ENCODE peak calls at places on chromosomes 4 and X, in four cellular contexts. One of them, this sample, is unnamed.
A peak's percentile ranks its signal among the peaks of the same experiment; 100 is the strongest.

GRCh38 chr4:168480991-168481588 is 798 bp upstream of the DDX60L start:
- DNase-seq in A549: peak; percentile 72
- DNase-seq in ovary: no peak
- DNase-seq in stomach: no peak
- DNase-seq in this sample: peak; percentile 89

GRCh38 chr4:154082760-154083530 is 294.1 kb upstream of the SFRP2 start:
- DNase-seq in stomach: no peak
- DNase-seq in A549: peak; percentile 13
- DNase-seq in ovary: no peak
- DNase-seq in this sample: peak; percentile 32

GRCh38 chr4:77564231-77564630 is 41.4 kb upstream of the CXCL13 start:
- DNase-seq in ovary: no peak
- DNase-seq in A549: no peak
- DNase-seq in stomach: peak; percentile 80
- DNase-seq in this sample: no peak

GRCh38 chrX:72685018-72685417 is 29.1 kb downstream of the PHKA1 start:
- DNase-seq in ovary: no peak
- DNase-seq in stomach: no peak
- DNase-seq in A549: no peak
- DNase-seq in this sample: no peak

GRCh38 chrX:80648023-80648422 is 161.7 kb downstream of the BRWD3 start:
- DNase-seq in ovary: no peak
- DNase-seq in A549: peak; percentile 22
- DNase-seq in stomach: no peak
- DNase-seq in this sample: peak; percentile 4

GRCh38 chr4:66000500-66001117 is 330.3 kb upstream of the EPHA5 start:
- DNase-seq in A549: no peak
- DNase-seq in stomach: no peak
- DNase-seq in ovary: no peak
- DNase-seq in this sample: no peak

GRCh38 chr4:82948647-82949204 is 48.2 kb downstream of the THAP9 start:
- DNase-seq in A549: no peak
- DNase-seq in stomach: no peak
- DNase-seq in ovary: no peak
- DNase-seq in this sample: no peak

GRCh38 chr4:176443117-176443516 is 123.4 kb downstream of the SPCS3 start:
- DNase-seq in ovary: no peak
- DNase-seq in A549: peak; percentile 82
- DNase-seq in stomach: no peak
- DNase-seq in this sample: no peak

GRCh38 chr4:7242766-7243165 is 50.4 kb downstream of the SORCS2 start:
- DNase-seq in A549: no peak
- DNase-seq in ovary: no peak
- DNase-seq in stomach: no peak
- DNase-seq in this sample: no peak

GRCh38 chr4:108029321-108029720 is 39.6 kb downstream of the HADH start:
- DNase-seq in ovary: no peak
- DNase-seq in A549: no peak
- DNase-seq in stomach: no peak
- DNase-seq in this sample: no peak

GRCh38 chr4:184368731-184369130 is 105.6 kb downstream of the IRF2 start:
- DNase-seq in ovary: no peak
- DNase-seq in stomach: no peak
- DNase-seq in A549: no peak
- DNase-seq in this sample: no peak

GRCh38 chr4:186347743-186348142 is 81.8 kb downstream of the F11 start:
- DNase-seq in A549: no peak
- DNase-seq in stomach: no peak
- DNase-seq in ovary: no peak
- DNase-seq in this sample: no peak

GRCh38 chrX:67892391-67892790 is 348.6 kb downstream of the AR start:
- DNase-seq in stomach: no peak
- DNase-seq in A549: no peak
- DNase-seq in ovary: no peak
- DNase-seq in this sample: no peak

GRCh38 chrX:3585719-3586118 is 127.7 kb downstream of the PRKX start:
- DNase-seq in A549: no peak
- DNase-seq in stomach: no peak
- DNase-seq in ovary: no peak
- DNase-seq in this sample: no peak

GRCh38 chr4:146243141-146243882 is 29.0 kb downstream of the REELD1 start:
- DNase-seq in A549: peak; percentile 17
- DNase-seq in ovary: peak; percentile 45
- DNase-seq in stomach: no peak
- DNase-seq in this sample: peak; percentile 17

GRCh38 chrX:102966701-102967100 is 29.6 kb downstream of the RAB40AL start:
- DNase-seq in ovary: no peak
- DNase-seq in stomach: no peak
- DNase-seq in A549: no peak
- DNase-seq in this sample: no peak

GRCh38 chrX:74924449-74925209 is 623 bp downstream of the NEXMIF start:
- DNase-seq in ovary: peak; percentile 60
- DNase-seq in A549: peak; percentile 19
- DNase-seq in stomach: peak; percentile 59
- DNase-seq in this sample: peak; percentile 18

GRCh38 chr4:83208776-83209365 is 75.7 kb downstream of the COQ2 start:
- DNase-seq in ovary: no peak
- DNase-seq in A549: peak; percentile 61
- DNase-seq in stomach: no peak
- DNase-seq in this sample: no peak

GRCh38 chr4:173494013-173494970 is 35.7 kb downstream of the HAND2 start:
- DNase-seq in stomach: peak; percentile 65
- DNase-seq in ovary: peak; percentile 62
- DNase-seq in A549: peak; percentile 80
- DNase-seq in this sample: peak; percentile 70

GRCh38 chr4:104860227-104861123 is 286.2 kb upstream of the TET2 start:
- DNase-seq in stomach: peak; percentile 29
- DNase-seq in A549: peak; percentile 66
- DNase-seq in ovary: no peak
- DNase-seq in this sample: peak; percentile 49

GRCh38 chrX:37871626-37872302 is 24.4 kb upstream of the DYNLT3 start:
- DNase-seq in A549: peak; percentile 52
- DNase-seq in ovary: no peak
- DNase-seq in stomach: peak; percentile 29
- DNase-seq in this sample: peak; percentile 83

GRCh38 chr4:109609431-109609830 is 49.4 kb downstream of the MCUB start:
- DNase-seq in A549: no peak
- DNase-seq in ovary: no peak
- DNase-seq in stomach: no peak
- DNase-seq in this sample: no peak

GRCh38 chr4:159435561-159436023 is 332.7 kb downstream of the RAPGEF2 start:
- DNase-seq in ovary: no peak
- DNase-seq in A549: no peak
- DNase-seq in stomach: no peak
- DNase-seq in this sample: no peak

GRCh38 chrX:22660756-22661155 is 339.0 kb upstream of the DDX53 start:
- DNase-seq in stomach: no peak
- DNase-seq in ovary: no peak
- DNase-seq in A549: no peak
- DNase-seq in this sample: no peak

GRCh38 chr4:127747883-127748282 is 17.7 kb downstream of the SLC25A31 start:
- DNase-seq in A549: no peak
- DNase-seq in ovary: no peak
- DNase-seq in stomach: no peak
- DNase-seq in this sample: no peak

GRCh38 chrX:125394449-125394848 is 74.8 kb downstream of the TEX13C start:
- DNase-seq in A549: no peak
- DNase-seq in ovary: no peak
- DNase-seq in stomach: no peak
- DNase-seq in this sample: no peak

GRCh38 chr4:110208419-110208818 is 10.0 kb upstream of the ELOVL6 start:
- DNase-seq in stomach: no peak
- DNase-seq in A549: no peak
- DNase-seq in ovary: no peak
- DNase-seq in this sample: peak; percentile 15

GRCh38 chr4:143352052-143352451 is 15.4 kb downstream of the GAB1 start:
- DNase-seq in A549: no peak
- DNase-seq in stomach: no peak
- DNase-seq in ovary: no peak
- DNase-seq in this sample: peak; percentile 51

GRCh38 chr4:189035654-189036053 is 896.4 kb downstream of the TRIML1 start:
- DNase-seq in ovary: no peak
- DNase-seq in A549: no peak
- DNase-seq in stomach: no peak
- DNase-seq in this sample: no peak

GRCh38 chrX:109537324-109537665 is 651 bp downstream of the NXT2 start:
- DNase-seq in ovary: no peak
- DNase-seq in A549: peak; percentile 64
- DNase-seq in stomach: peak; percentile 49
- DNase-seq in this sample: no peak

GRCh38 chr4:84938316-84938715 is 28.2 kb downstream of the WDFY3 start:
- DNase-seq in stomach: no peak
- DNase-seq in A549: no peak
- DNase-seq in ovary: no peak
- DNase-seq in this sample: no peak

GRCh38 chrX:66676990-66677389 is 38.1 kb upstream of the EDA2R start:
- DNase-seq in A549: no peak
- DNase-seq in stomach: no peak
- DNase-seq in ovary: no peak
- DNase-seq in this sample: no peak

DNA sequence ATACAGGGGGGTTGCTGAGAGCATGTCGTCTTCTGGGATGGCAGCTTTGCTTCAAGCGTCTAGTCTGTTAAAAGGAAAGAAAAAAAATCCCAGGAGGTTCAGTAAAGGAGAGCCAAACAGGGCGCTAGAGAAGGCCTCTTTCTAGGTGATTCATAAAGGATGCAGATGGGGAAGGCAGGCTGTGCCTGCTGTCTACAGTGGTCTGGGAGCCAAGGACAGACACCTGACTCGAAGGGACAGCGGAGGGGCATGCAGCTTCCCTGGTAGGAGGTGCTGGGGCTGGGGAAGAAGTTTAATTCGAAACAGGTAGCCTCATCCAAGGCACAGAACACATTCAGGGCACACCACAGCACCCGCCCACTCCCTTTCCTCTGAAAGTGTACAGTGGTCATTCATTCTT is 19.9 kb downstream of the BCOR start:
- DNase-seq in A549: no peak
- DNase-seq in ovary: no peak
- DNase-seq in stomach: no peak
- DNase-seq in this sample: no peak
- TF ChIP-seq POLR2A in A549: no peak
- TF ChIP-seq POLR2A in ovary: no peak
- TF ChIP-seq POLR2A in stomach: no peak
- TF ChIP-seq POLR2A in this sample: no peak

DNA sequence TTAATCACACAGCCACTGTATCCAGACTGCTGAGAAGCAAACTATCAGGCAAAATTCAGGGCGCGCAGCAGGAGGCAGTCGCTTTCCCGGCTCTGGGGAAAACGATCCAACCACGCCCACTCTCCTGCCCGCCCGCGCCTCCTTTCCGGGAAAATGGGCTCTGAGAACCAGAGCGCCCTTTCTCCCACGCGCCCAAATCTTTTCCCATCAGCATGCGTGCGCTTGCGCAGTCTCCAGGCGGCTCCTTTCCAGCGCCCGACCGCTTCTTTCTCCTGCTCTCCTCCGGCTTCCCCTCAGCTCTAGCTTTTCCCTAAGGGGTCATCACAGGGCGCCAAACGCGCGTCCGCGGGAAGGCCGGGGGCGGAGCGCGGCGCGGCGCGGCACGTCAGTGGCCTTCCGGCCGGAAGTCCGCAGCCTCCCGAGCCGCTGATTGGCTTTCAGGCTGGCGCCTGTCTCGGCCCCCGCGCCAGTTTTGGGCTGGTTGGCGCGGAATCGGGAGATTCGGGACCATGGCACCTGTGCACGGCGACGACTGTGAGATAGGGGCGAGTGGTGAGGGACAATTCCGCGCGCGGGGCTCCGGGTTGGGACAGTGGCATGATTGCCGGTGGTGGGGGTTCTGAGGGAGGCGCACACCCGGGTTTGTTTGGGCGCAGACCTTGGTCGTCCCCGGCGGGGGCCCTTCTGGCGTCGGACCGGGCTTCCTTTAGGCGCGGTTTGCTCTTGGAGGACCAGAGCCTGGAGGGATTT is at the start of gene POLA1:
- DNase-seq in stomach: peak; percentile 91
- DNase-seq in ovary: peak; percentile 96
- DNase-seq in A549: peak; percentile 97
- DNase-seq in this sample: peak; percentile 95
- TF ChIP-seq POLR2A in stomach: no peak
- TF ChIP-seq POLR2A in ovary: no peak
- TF ChIP-seq POLR2A in A549: peak; percentile 45
- TF ChIP-seq POLR2A in this sample: peak; percentile 61

DNA sequence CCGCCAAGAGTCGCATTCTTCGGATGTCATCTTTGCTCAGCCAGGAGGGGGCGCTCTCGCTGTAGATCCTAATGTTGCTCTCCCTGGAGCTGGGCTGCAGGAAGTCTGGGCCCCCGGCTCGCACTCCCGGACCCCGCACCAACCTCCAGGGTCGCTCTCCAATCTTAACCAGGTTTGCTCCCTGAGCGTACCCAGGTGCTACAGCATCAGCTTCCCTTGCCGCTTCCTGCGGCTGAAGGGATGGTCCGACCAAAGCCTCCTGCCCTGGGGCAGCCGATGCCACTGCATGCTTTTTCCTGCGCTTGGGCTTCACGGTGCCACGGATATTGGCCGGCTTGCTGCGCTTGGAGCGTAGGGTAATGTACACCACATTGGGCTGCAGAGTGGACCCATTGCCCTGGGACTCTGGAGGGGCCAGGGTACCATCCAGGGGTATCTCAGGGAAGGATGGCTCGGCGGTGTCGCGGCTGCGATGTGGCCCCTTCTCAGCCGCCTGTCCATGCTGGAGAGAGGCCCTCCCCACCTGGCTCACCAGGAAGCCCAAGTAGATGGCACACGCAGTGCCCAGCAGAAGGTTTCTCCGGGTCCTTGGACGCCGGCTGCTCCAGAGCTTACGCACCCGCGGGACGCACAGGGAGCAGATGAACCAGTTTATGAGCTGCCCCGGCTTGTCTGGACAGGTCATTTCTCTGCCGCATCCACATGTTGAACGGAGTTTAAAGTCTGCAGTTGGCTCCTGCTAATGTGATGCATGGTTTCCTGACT is 2.0 kb downstream of the GASK1B start:
- DNase-seq in ovary: peak; percentile 86
- DNase-seq in A549: no peak
- DNase-seq in stomach: no peak
- DNase-seq in this sample: peak; percentile 75
- TF ChIP-seq POLR2A in ovary: peak; percentile 12
- TF ChIP-seq POLR2A in A549: no peak
- TF ChIP-seq POLR2A in stomach: no peak
- TF ChIP-seq POLR2A in this sample: no peak

GRCh38 chrX:154482786-154483185 is 3.6 kb downstream of the UBL4A start:
- DNase-seq in ovary: no peak
- DNase-seq in stomach: no peak
- DNase-seq in A549: no peak
- DNase-seq in this sample: no peak
- TF ChIP-seq POLR2A in ovary: no peak
- TF ChIP-seq POLR2A in stomach: no peak
- TF ChIP-seq POLR2A in A549: no peak
- TF ChIP-seq POLR2A in this sample: no peak

DNA sequence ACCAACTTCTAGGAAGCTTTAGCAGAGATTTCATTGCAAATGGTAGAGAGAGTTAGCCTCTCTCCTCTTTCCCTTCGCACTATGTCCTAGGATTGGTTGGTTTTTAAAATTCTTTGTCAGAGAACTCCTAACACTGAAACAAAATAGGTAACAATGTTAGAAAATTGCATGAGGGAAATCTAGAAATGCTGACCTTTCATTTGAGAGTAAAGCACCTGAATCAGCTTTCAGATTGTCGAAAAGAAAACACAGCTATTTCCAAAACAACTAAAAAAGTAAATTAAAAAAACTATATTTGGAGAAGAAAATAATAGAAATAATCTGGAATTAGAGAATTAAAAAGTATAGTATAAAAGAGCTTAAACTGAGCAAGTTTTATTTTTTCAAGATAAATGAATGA is 108.1 kb upstream of the GK2 start:
- DNase-seq in stomach: no peak
- DNase-seq in ovary: no peak
- DNase-seq in A549: no peak
- DNase-seq in this sample: no peak
- TF ChIP-seq POLR2A in stomach: no peak
- TF ChIP-seq POLR2A in ovary: no peak
- TF ChIP-seq POLR2A in A549: no peak
- TF ChIP-seq POLR2A in this sample: no peak